ENCODE peak calls at places on chromosomes 11 and 22, in four cellular contexts. N is A549, D is body of pancreas, B is IMR-90. P is an unnamed sample.

GRCh38 chr11:85918910-85919794 is 64.0 kb downstream of the CCDC83 start:
- DNase-seq in N (no peak), D (no peak), B (no peak), P (no peak)

GRCh38 chr22:21621025-21621424 is 8.8 kb downstream of the YDJC start:
- DNase-seq in N (no peak), D (no peak), B (no peak), P (no peak)

GRCh38 chr22:37559901-37560681 is at the start of gene CDC42EP1:
- DNase-seq in N (peak), D (peak), B (peak), P (peak)

GRCh38 chr11:126645206-126645605 is 289.7 kb downstream of the ST3GAL4 start:
- DNase-seq in N (no peak), D (no peak), B (no peak), P (no peak)

GRCh38 chr22:30422481-30423295 is 2.9 kb upstream of the MTFP1 start:
- DNase-seq in N (peak), D (peak), B (peak), P (peak)

GRCh38 chr22:45742866-45743450 is 71.3 kb downstream of the ATXN10 start:
- DNase-seq in N (peak), D (peak), B (peak), P (peak)

GRCh38 chr11:88552377-88553029 is 215.0 kb upstream of the CTSC start:
- DNase-seq in N (peak), D (peak), B (peak), P (no peak)

GRCh38 chr11:57514538-57515331 is 767 bp downstream of the SLC43A1 start:
- DNase-seq in N (no peak), D (peak), B (peak), P (peak)

GRCh38 chr11:10654211-10655150 is 39.1 kb downstream of the IRAG1 start:
- DNase-seq in N (peak), D (peak), B (peak), P (no peak)

GRCh38 chr11:112392860-112393259 is 132.2 kb upstream of the PLET1 start:
- DNase-seq in N (no peak), D (no peak), B (no peak), P (no peak)

GRCh38 chr22:19687561-19688300 is 26.6 kb upstream of the SEPTIN5 start:
- DNase-seq in N (no peak), D (no peak), B (no peak), P (no peak)

GRCh38 chr22:25351631-25352293 is 132.3 kb downstream of the CRYBB2 start:
- DNase-seq in N (no peak), D (no peak), B (no peak), P (no peak)

GRCh38 chr11:64762277-64762915 is 2.6 kb upstream of the PYGM start:
- DNase-seq in N (no peak), D (no peak), B (no peak), P (no peak)

DNA sequence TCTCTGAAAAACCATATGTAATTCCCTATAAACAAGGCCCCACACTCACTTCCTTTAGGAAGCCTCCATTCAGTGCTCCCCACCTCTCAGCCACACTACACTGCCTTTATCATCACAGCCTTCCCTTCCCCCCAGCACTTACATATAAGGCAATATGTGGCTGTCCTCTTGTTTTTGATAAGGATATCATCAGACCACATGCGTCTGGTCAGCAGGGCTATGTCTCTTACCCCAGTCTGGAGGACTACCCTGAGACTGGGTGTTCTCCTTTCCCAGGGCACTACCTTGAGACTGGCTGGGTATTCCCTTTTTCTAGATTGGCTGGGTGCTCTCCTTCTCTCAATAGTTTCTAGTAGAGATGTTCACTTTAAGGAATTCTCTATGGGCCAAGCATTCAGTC is 7.8 kb downstream of the KCNE3 start:
- DNase-seq in N (no peak), D (no peak), B (no peak), P (no peak)
- TF ChIP-seq POLR2A in N (no peak), D (no peak), B (no peak), P (no peak)

DNA sequence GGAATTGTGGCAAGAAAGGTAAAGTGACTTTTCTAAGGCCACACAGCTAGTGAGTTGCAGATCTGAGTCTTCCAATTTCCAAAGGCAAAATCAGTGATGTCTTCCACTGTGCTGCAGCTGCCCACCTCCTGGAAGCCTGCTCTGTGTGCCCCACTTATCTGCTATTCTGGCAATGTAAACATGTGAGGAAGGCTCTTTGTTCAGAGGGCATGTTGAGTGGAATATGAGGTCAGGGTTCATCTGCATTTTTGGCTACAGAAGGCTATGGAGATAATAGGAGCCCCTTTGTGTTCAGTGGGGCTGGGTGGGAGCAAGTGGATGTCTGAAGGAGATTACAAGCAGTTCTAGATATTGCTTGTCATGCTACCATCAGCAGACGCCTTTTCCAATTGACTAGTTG is 396.2 kb downstream of the BUD13 start:
- DNase-seq in N (no peak), D (no peak), B (no peak), P (no peak)
- TF ChIP-seq CTCF in N (no peak), D (no peak), B (no peak), P (no peak)

GRCh38 chr11:2927851-2928604 is 1.2 kb downstream of the PHLDA2 start:
- DNase-seq in N (peak), D (peak), B (peak), P (no peak)
- H3K4me3 ChIP-seq in N (peak), D (peak), B (peak), P (peak)

GRCh38 chr22:49475253-49475652 is 352.4 kb downstream of the BRD1 start:
- DNase-seq in N (no peak), D (no peak), B (no peak), P (no peak)

GRCh38 chr22:49469896-49470740 is 357.6 kb downstream of the BRD1 start:
- DNase-seq in N (no peak), D (no peak), B (no peak), P (no peak)

GRCh38 chr22:49466926-49467590 is 360.6 kb downstream of the BRD1 start:
- DNase-seq in N (no peak), D (no peak), B (no peak), P (no peak)

GRCh38 chr22:49473286-49473685 is 354.4 kb downstream of the BRD1 start:
- DNase-seq in N (no peak), D (no peak), B (no peak), P (no peak)

DNA sequence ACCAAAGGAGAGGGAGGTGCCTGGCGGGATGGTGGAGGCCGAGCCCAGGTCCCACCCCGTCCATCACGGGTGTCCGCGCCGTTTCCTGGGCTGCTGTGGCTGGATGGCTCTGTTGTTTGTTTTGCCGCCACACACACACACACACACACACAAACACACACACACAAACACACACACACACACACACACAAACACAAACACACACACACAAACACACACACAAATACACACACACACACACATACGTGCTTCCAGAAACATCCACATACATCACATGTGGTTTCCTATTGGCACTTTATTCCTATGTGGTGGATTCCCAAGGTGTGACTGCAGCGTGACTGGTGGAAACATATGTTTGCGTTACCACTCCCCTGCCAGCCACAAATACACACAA is 356.9 kb downstream of the BRD1 start:
- DNase-seq in N (no peak), D (no peak), B (no peak), P (no peak)
- TF ChIP-seq POLR2A in N (no peak), D (no peak), B (no peak), P (no peak)

P was measured in prostate gland.